ENCODE peak calls at places on chromosomes 12 and 14, in nine cellular contexts. X, C, Z, O, A, N, I, E and M are unnamed samples.

GRCh38 chr14:103136388-103137271 is 13.4 kb downstream of the TNFAIP2 start:
- DNase-seq in X (no peak), C (peak; percentile 75), Z (peak; percentile 52), O (peak; percentile 57), A (peak; percentile 23), N (no peak), I (no peak), E (no peak), M (no peak)

GRCh38 chr14:52338282-52338681 is 24.2 kb downstream of the PTGER2 start:
- DNase-seq in X (no peak), C (peak; percentile 87), Z (peak; percentile 95), O (no peak), A (peak; percentile 77), N (no peak), I (no peak), E (no peak), M (no peak)

GRCh38 chr14:91548145-91548544 is 38.0 kb upstream of the PPP4R3A start:
- DNase-seq in X (no peak), C (no peak), Z (no peak), O (no peak), A (no peak), N (no peak), I (no peak), E (no peak), M (no peak)

GRCh38 chr12:120413901-120414695 is 23.8 kb upstream of the COX6A1 start:
- DNase-seq in X (no peak), C (no peak), Z (no peak), O (no peak), A (no peak), N (no peak), I (peak; percentile 55), E (no peak), M (peak; percentile 19)

GRCh38 chr14:84006643-84007137 is 1523.3 kb upstream of the FLRT2 start:
- DNase-seq in X (peak; percentile 56), C (peak; percentile 1), Z (peak; percentile 70), O (no peak), A (peak; percentile 40), N (no peak), I (no peak), E (no peak), M (no peak)

GRCh38 chr12:103955811-103956514 is 9.7 kb upstream of the TDG start:
- DNase-seq in X (peak; percentile 4), C (peak; percentile 70), Z (no peak), O (no peak), A (peak; percentile 41), N (no peak), I (no peak), E (no peak), M (no peak)

GRCh38 chr12:47885566-47885965 is 19.2 kb downstream of the VDR start:
- DNase-seq in X (no peak), C (no peak), Z (no peak), O (no peak), A (no peak), N (no peak), I (no peak), E (no peak), M (no peak)

GRCh38 chr14:99574099-99574880 is 29.7 kb downstream of the CCDC85C start:
- DNase-seq in X (no peak), C (peak; percentile 66), Z (peak; percentile 79), O (peak; percentile 66), A (peak; percentile 43), N (peak; percentile 65), I (no peak), E (no peak), M (no peak)

GRCh38 chr14:100684154-100684553 is 42.5 kb upstream of the DLK1 start:
- DNase-seq in X (no peak), C (no peak), Z (no peak), O (no peak), A (no peak), N (no peak), I (no peak), E (no peak), M (no peak)

GRCh38 chr14:24325963-24326362 is 8.9 kb downstream of the ADCY4 start:
- DNase-seq in X (no peak), C (no peak), Z (no peak), O (no peak), A (no peak), N (no peak), I (no peak), E (no peak), M (no peak)

GRCh38 chr12:108518716-108519496 is 3.8 kb downstream of the FICD start:
- DNase-seq in X (no peak), C (no peak), Z (no peak), O (no peak), A (no peak), N (no peak), I (no peak), E (no peak), M (no peak)

GRCh38 chr12:116502989-116503496 is 56.1 kb upstream of the MAP1LC3B2 start:
- DNase-seq in X (no peak), C (no peak), Z (no peak), O (no peak), A (no peak), N (peak; percentile 36), I (no peak), E (no peak), M (no peak)

GRCh38 chr14:58639842-58640484 is 2.2 kb downstream of the DACT1 start:
- DNase-seq in X (peak; percentile 40), C (peak; percentile 89), Z (peak; percentile 97), O (peak; percentile 96), A (peak; percentile 88), N (peak; percentile 53), I (peak; percentile 38), E (no peak), M (no peak)

GRCh38 chr14:69780952-69781351 is 14.0 kb downstream of the SRSF5 start:
- DNase-seq in X (no peak), C (no peak), Z (no peak), O (no peak), A (no peak), N (no peak), I (no peak), E (no peak), M (no peak)

GRCh38 chr12:121799842-121800693 is 3.7 kb upstream of the SETD1B start:
- DNase-seq in X (no peak), C (peak; percentile 91), Z (peak; percentile 52), O (peak; percentile 90), A (peak; percentile 88), N (peak; percentile 91), I (peak; percentile 53), E (peak; percentile 82), M (peak; percentile 50)

GRCh38 chr12:21615441-21615840 is 10.8 kb upstream of the GYS2 start:
- DNase-seq in X (no peak), C (peak; percentile 52), Z (no peak), O (no peak), A (no peak), N (no peak), I (no peak), E (no peak), M (no peak)

GRCh38 chr14:91078095-91078737 is 17.8 kb upstream of the RPS6KA5 start:
- DNase-seq in X (no peak), C (no peak), Z (no peak), O (no peak), A (no peak), N (no peak), I (no peak), E (peak; percentile 58), M (no peak)

GRCh38 chr14:56759094-56759493 is 51.2 kb downstream of the OTX2 start:
- DNase-seq in X (no peak), C (no peak), Z (no peak), O (no peak), A (peak; percentile 88), N (no peak), I (no peak), E (no peak), M (no peak)

GRCh38 chr12:50637870-50638481 is 125.9 kb upstream of the ATF1 start:
- DNase-seq in X (no peak), C (peak; percentile 63), Z (peak; percentile 44), O (peak; percentile 63), A (peak; percentile 64), N (no peak), I (no peak), E (no peak), M (no peak)

GRCh38 chr14:102508774-102509743 is 517 bp downstream of the ANKRD9 start:
- DNase-seq in X (no peak), C (peak; percentile 27), Z (peak; percentile 45), O (peak; percentile 35), A (no peak), N (no peak), I (no peak), E (no peak), M (peak; percentile 30)

GRCh38 chr12:8987589-8988205 is 1.6 kb upstream of the KLRG1 start:
- DNase-seq in X (no peak), C (no peak), Z (no peak), O (no peak), A (no peak), N (no peak), I (no peak), E (no peak), M (no peak)

GRCh38 chr12:93173178-93173957 is 204.4 kb upstream of the NUDT4 start:
- DNase-seq in X (no peak), C (peak; percentile 68), Z (peak; percentile 94), O (peak; percentile 49), A (peak; percentile 43), N (no peak), I (no peak), E (no peak), M (no peak)

GRCh38 chr12:4268549-4269181 is 4.9 kb upstream of the CCND2 start:
- DNase-seq in X (peak; percentile 13), C (no peak), Z (peak; percentile 36), O (no peak), A (peak; percentile 76), N (no peak), I (no peak), E (no peak), M (no peak)

GRCh38 chr14:73762375-73762822 is 48.2 kb upstream of the PNMA1 start:
- DNase-seq in X (no peak), C (no peak), Z (no peak), O (no peak), A (no peak), N (no peak), I (no peak), E (no peak), M (no peak)

GRCh38 chr12:65881965-65882413 is 57.7 kb downstream of the HMGA2 start:
- DNase-seq in X (peak; percentile 47), C (peak; percentile 70), Z (no peak), O (peak; percentile 80), A (no peak), N (no peak), I (peak; percentile 62), E (peak; percentile 4), M (peak; percentile 43)

GRCh38 chr14:35695647-35696046 is 113.4 kb downstream of the RALGAPA1 start:
- DNase-seq in X (no peak), C (peak; percentile 27), Z (no peak), O (no peak), A (no peak), N (no peak), I (no peak), E (no peak), M (no peak)

GRCh38 chr12:61490732-61491498 is 769.3 kb upstream of the USP15 start:
- DNase-seq in X (no peak), C (peak; percentile 3), Z (no peak), O (no peak), A (no peak), N (no peak), I (no peak), E (no peak), M (no peak)

GRCh38 chr12:80154261-80154660 is 54.9 kb downstream of the OTOGL start:
- DNase-seq in X (no peak), C (peak; percentile 50), Z (no peak), O (peak; percentile 11), A (no peak), N (peak; percentile 46), I (no peak), E (no peak), M (no peak)